ENCODE peak calls at places on chromosomes 4 and X, in five cellular contexts. O, P, I, U and M are unnamed samples.

GRCh38 chrX:134717698-134718328 is 59.5 kb upstream of the PLAC1 start:
- DNase-seq in O (no peak), P (no peak), I (no peak), U (peak), M (peak)

GRCh38 chrX:82218361-82218760 is 1016.5 kb downstream of the SH3BGRL start:
- DNase-seq in O (peak), P (no peak), I (no peak), U (peak), M (no peak)

GRCh38 chr4:88457307-88458090 is 580 bp downstream of the HERC5 start:
- DNase-seq in O (no peak), P (peak), I (peak), U (no peak), M (peak)

GRCh38 chr4:7451800-7452199 is 17.1 kb upstream of the PSAPL1 start:
- DNase-seq in O (no peak), P (no peak), I (no peak), U (no peak), M (no peak)

GRCh38 chrX:23334871-23335599 is 386 bp downstream of the PTCHD1 start:
- DNase-seq in O (no peak), P (no peak), I (no peak), U (no peak), M (no peak)

GRCh38 chrX:8755116-8755515 is 23.2 kb upstream of the ANOS1 start:
- DNase-seq in O (no peak), P (no peak), I (no peak), U (no peak), M (no peak)

GRCh38 chrX:275967-276587 is 5.1 kb upstream of the PLCXD1 start:
- DNase-seq in O (peak), P (peak), I (no peak), U (peak), M (peak)

GRCh38 chr4:955161-955921 is 18.0 kb downstream of the DGKQ start:
- DNase-seq in O (no peak), P (peak), I (no peak), U (no peak), M (no peak)

GRCh38 chr4:153481474-153481873 is 15.3 kb downstream of the TMEM131L start:
- DNase-seq in O (no peak), P (no peak), I (no peak), U (no peak), M (no peak)

GRCh38 chrX:70012756-70013155 is 37.0 kb downstream of the AWAT2 start:
- DNase-seq in O (no peak), P (no peak), I (no peak), U (no peak), M (no peak)

GRCh38 chr4:60934896-60935295 is 265.2 kb upstream of the ADGRL3 start:
- DNase-seq in O (no peak), P (no peak), I (no peak), U (no peak), M (no peak)

GRCh38 chrX:35919536-35920309 is at the start of gene CFAP47:
- DNase-seq in O (no peak), P (no peak), I (no peak), U (no peak), M (no peak)

GRCh38 chr4:1240721-1241465 is 8.0 kb downstream of the CTBP1 start:
- DNase-seq in O (no peak), P (no peak), I (peak), U (no peak), M (no peak)

GRCh38 chr4:98510757-98511517 is 147.5 kb downstream of the TSPAN5 start:
- DNase-seq in O (no peak), P (no peak), I (no peak), U (peak), M (peak)

GRCh38 chr4:113878718-113879117 is 100.7 kb downstream of the ARSJ start:
- DNase-seq in O (no peak), P (no peak), I (no peak), U (no peak), M (peak)

GRCh38 chr4:7194251-7195137 is 2.2 kb downstream of the SORCS2 start:
- DNase-seq in O (no peak), P (no peak), I (no peak), U (no peak), M (peak)

DNA sequence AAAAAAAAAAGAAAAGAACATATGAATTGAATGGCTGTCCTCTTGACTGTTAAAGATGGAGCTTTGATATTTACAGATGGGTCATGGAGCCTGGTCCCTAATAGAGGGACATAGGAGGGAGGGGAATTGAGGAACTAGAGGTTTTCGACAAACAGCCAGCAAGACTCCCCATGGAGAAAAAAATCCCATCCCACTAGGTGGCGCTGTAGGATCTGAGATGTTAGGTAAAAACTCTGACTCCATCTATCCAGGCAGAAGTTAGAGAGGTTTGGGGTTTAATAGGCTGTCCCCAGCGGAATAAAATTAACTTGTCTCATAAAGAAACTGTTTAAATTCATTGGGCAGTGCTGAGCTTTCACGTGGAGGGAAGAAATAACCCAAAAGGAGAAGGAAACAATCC is 45.9 kb downstream of the HMGB2 start:
- DNase-seq in O (peak), P (peak), I (peak), U (peak), M (peak)
- H3K4me3 ChIP-seq in O (peak), P (peak), I (no peak), U (no peak), M (no peak)

GRCh38 chr4:5821665-5822358 is 71.1 kb downstream of the CRMP1 start:
- DNase-seq in O (no peak), P (no peak), I (no peak), U (no peak), M (no peak)
- TF ChIP-seq CTCF in O (peak), P (peak), I (peak), U (peak), M (peak)

DNA sequence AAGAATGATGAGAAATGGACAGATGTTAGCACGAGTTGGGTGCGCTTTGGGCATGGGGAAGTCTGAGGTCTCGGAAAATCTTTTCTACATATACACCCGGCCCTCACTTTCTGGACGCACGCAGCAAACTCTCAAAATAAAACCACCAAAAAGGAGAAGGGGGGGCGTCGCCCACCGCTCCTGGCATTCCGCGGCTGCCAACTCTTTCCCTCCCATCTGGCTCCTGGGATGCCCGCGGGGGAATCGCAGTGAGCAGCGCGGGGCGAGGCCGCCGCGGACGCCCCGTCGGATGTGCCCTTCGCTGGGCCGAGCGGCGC is 697 bp downstream of the IGFBP7 start:
- DNase-seq in O (no peak), P (no peak), I (no peak), U (peak), M (no peak)
- H3K4me3 ChIP-seq in O (peak), P (peak), I (peak), U (peak), M (peak)

GRCh38 chrX:16946971-16947562 is 609 bp downstream of the REPS2 start:
- DNase-seq in O (no peak), P (no peak), I (peak), U (no peak), M (no peak)

GRCh38 chrX:16950423-16950822 is 4.0 kb downstream of the REPS2 start:
- DNase-seq in O (no peak), P (no peak), I (no peak), U (no peak), M (no peak)

GRCh38 chrX:16946361-16946964 is at the start of gene REPS2:
- DNase-seq in O (peak), P (peak), I (peak), U (peak), M (peak)
- TF ChIP-seq CTCF in O (no peak), P (no peak), I (no peak), U (no peak), M (no peak)